ENCODE peak calls at places on chromosomes 13 and 19, in four cellular contexts. N, D, R and V are unnamed samples.

GRCh38 chr19:32373614-32374295 is 28.3 kb downstream of the ZNF507 start:
- DNase-seq in N (no peak), D (no peak), R (no peak), V (no peak)

GRCh38 chr19:35585844-35586243 is at the start of gene PMIS2:
- DNase-seq in N (no peak), D (no peak), R (peak; percentile 78), V (no peak)

GRCh38 chr19:11995174-11995573 is 30.3 kb downstream of the ZNF763 start:
- DNase-seq in N (no peak), D (no peak), R (no peak), V (no peak)

GRCh38 chr13:30816733-30817132 is 81.4 kb downstream of the ALOX5AP start:
- DNase-seq in N (no peak), D (no peak), R (no peak), V (no peak)

GRCh38 chr19:4717191-4717965 is 6.3 kb downstream of the DPP9 start:
- DNase-seq in N (no peak), D (no peak), R (no peak), V (no peak)

GRCh38 chr13:33931397-33931987 is 113.5 kb downstream of the RFC3 start:
- DNase-seq in N (no peak), D (peak; percentile 4), R (peak; percentile 82), V (peak; percentile 18)

GRCh38 chr13:111117961-111118360 is 2.9 kb downstream of the ARHGEF7 start:
- DNase-seq in N (no peak), D (no peak), R (no peak), V (no peak)

GRCh38 chr13:97274782-97275252 is 52.7 kb downstream of the MBNL2 start:
- DNase-seq in N (no peak), D (no peak), R (no peak), V (no peak)

GRCh38 chr19:40607311-40607871 is 6.2 kb downstream of the LTBP4 start:
- DNase-seq in N (no peak), D (no peak), R (peak; percentile 67), V (no peak)

GRCh38 chr19:5593963-5594255 is 26.2 kb upstream of the TINCR start:
- DNase-seq in N (no peak), D (no peak), R (no peak), V (no peak)

GRCh38 chr19:6739390-6739883 is at the start of gene TRIP10:
- DNase-seq in N (peak; percentile 90), D (peak; percentile 84), R (peak; percentile 84), V (no peak)

GRCh38 chr13:98496239-98496668 is 80.7 kb downstream of the STK24 start:
- DNase-seq in N (no peak), D (no peak), R (no peak), V (no peak)

GRCh38 chr13:112923962-112924361 is 45.1 kb upstream of the MCF2L start:
- DNase-seq in N (no peak), D (no peak), R (no peak), V (no peak)

GRCh38 chr13:44853641-44854040 is 135.6 kb downstream of the NUFIP1 start:
- DNase-seq in N (no peak), D (no peak), R (no peak), V (no peak)

GRCh38 chr19:30393046-30393445 is 20.9 kb downstream of the ZNF536 start:
- DNase-seq in N (no peak), D (no peak), R (no peak), V (no peak)

GRCh38 chr19:55216461-55217198 is 7.3 kb upstream of the PTPRH start:
- DNase-seq in N (peak; percentile 85), D (peak; percentile 61), R (peak; percentile 98), V (no peak)

GRCh38 chr13:106210327-106210726 is 325.1 kb downstream of the EFNB2 start:
- DNase-seq in N (no peak), D (no peak), R (no peak), V (no peak)

GRCh38 chr13:100497394-100497793 is 91.2 kb downstream of the GGACT start:
- DNase-seq in N (no peak), D (no peak), R (no peak), V (no peak)

GRCh38 chr13:113618455-113618854 is 33.9 kb downstream of the TFDP1 start:
- DNase-seq in N (no peak), D (no peak), R (no peak), V (no peak)

GRCh38 chr13:96809366-96810096 is 184.7 kb downstream of the OXGR1 start:
- DNase-seq in N (no peak), D (no peak), R (no peak), V (no peak)

GRCh38 chr19:39362682-39363657 is 20.7 kb downstream of the SAMD4B start:
- DNase-seq in N (no peak), D (no peak), R (no peak), V (no peak)

GRCh38 chr19:10421981-10422461 is 1.7 kb downstream of the PDE4A start:
- DNase-seq in N (no peak), D (no peak), R (no peak), V (no peak)

GRCh38 chr19:6602729-6603114 is 11.8 kb upstream of the CD70 start:
- DNase-seq in N (no peak), D (no peak), R (no peak), V (no peak)

GRCh38 chr13:66623129-66623528 is 607.0 kb downstream of the PCDH9 start:
- DNase-seq in N (no peak), D (no peak), R (no peak), V (no peak)

GRCh38 chr19:8334458-8335342 is 8.4 kb downstream of the KANK3 start:
- DNase-seq in N (peak; percentile 52), D (peak; percentile 47), R (peak; percentile 88), V (no peak)

GRCh38 chr19:12787458-12787857 is 3.8 kb upstream of the JUNB start:
- DNase-seq in N (no peak), D (no peak), R (no peak), V (no peak)

GRCh38 chr19:7545904-7546303 is 10.4 kb downstream of the PNPLA6 start:
- DNase-seq in N (no peak), D (no peak), R (no peak), V (no peak)

GRCh38 chr13:41603917-41604316 is 146.6 kb downstream of the RGCC start:
- DNase-seq in N (no peak), D (no peak), R (no peak), V (no peak)

GRCh38 chr13:114061746-114062145 is 70.7 kb downstream of the RASA3 start:
- DNase-seq in N (no peak), D (no peak), R (no peak), V (no peak)

GRCh38 chr19:4228765-4229178 is 551 bp upstream of the EBI3 start:
- DNase-seq in N (no peak), D (no peak), R (no peak), V (no peak)

GRCh38 chr19:43524922-43525835 is 1.8 kb downstream of the ETHE1 start:
- DNase-seq in N (peak; percentile 43), D (peak; percentile 38), R (peak; percentile 74), V (no peak)

GRCh38 chr13:44516771-44517170 is 59.4 kb downstream of the TSC22D1 start:
- DNase-seq in N (no peak), D (no peak), R (peak; percentile 60), V (no peak)

GRCh38 chr13:103799028-103799427 is 732.8 kb upstream of the SLC10A2 start:
- DNase-seq in N (no peak), D (no peak), R (no peak), V (no peak)

GRCh38 chr19:31334101-31334848 is 15.0 kb downstream of the TSHZ3 start:
- DNase-seq in N (no peak), D (no peak), R (peak; percentile 45), V (no peak)

GRCh38 chr13:35143123-35143522 is 201.1 kb downstream of the NBEA start:
- DNase-seq in N (no peak), D (no peak), R (no peak), V (no peak)

GRCh38 chr19:10625762-10626138 is 397 bp downstream of the SLC44A2 start:
- DNase-seq in N (no peak), D (no peak), R (peak; percentile 30), V (no peak)